ENCODE peak calls at places on chromosome 1, in eight cellular contexts. One of them, this sample, is unnamed.

GRCh38 chr1:6330410-6330827 is 63.1 kb downstream of the ACOT7 start:
- DNase-seq in A673: no peak
- DNase-seq in AG04450: peak
- DNase-seq in fibroblast of pulmonary artery: peak
- DNase-seq in endothelial cell: no peak
- DNase-seq in CD8-positive, alpha-beta T cell: no peak
- DNase-seq in GM12878: no peak
- DNase-seq in GM12864: no peak
- DNase-seq in this sample: no peak

GRCh38 chr1:208203127-208203847 is 40.9 kb downstream of the PLXNA2 start:
- DNase-seq in AG04450: no peak
- DNase-seq in A673: peak
- DNase-seq in GM12878: no peak
- DNase-seq in GM12864: no peak
- DNase-seq in fibroblast of pulmonary artery: peak
- DNase-seq in CD8-positive, alpha-beta T cell: no peak
- DNase-seq in endothelial cell: no peak
- DNase-seq in this sample: no peak

GRCh38 chr1:3235496-3235895 is 166.5 kb downstream of the PRDM16 start:
- DNase-seq in CD8-positive, alpha-beta T cell: no peak
- DNase-seq in GM12864: no peak
- DNase-seq in endothelial cell: no peak
- DNase-seq in GM12878: no peak
- DNase-seq in A673: no peak
- DNase-seq in fibroblast of pulmonary artery: no peak
- DNase-seq in AG04450: no peak
- DNase-seq in this sample: no peak

GRCh38 chr1:235329139-235329808 is 904 bp downstream of the GGPS1 start:
- DNase-seq in CD8-positive, alpha-beta T cell: peak
- DNase-seq in endothelial cell: peak
- DNase-seq in GM12878: peak
- DNase-seq in GM12864: peak
- DNase-seq in fibroblast of pulmonary artery: peak
- DNase-seq in AG04450: no peak
- DNase-seq in A673: no peak
- DNase-seq in this sample: no peak

GRCh38 chr1:157597959-157598667 is at the start of gene FCRL4:
- DNase-seq in A673: no peak
- DNase-seq in fibroblast of pulmonary artery: no peak
- DNase-seq in AG04450: no peak
- DNase-seq in CD8-positive, alpha-beta T cell: no peak
- DNase-seq in GM12864: peak
- DNase-seq in endothelial cell: no peak
- DNase-seq in GM12878: peak
- DNase-seq in this sample: no peak

GRCh38 chr1:93615201-93616150 is 66.2 kb downstream of the BCAR3 start:
- DNase-seq in endothelial cell: no peak
- DNase-seq in GM12864: no peak
- DNase-seq in fibroblast of pulmonary artery: peak
- DNase-seq in CD8-positive, alpha-beta T cell: no peak
- DNase-seq in AG04450: no peak
- DNase-seq in GM12878: peak
- DNase-seq in A673: peak
- DNase-seq in this sample: no peak

GRCh38 chr1:170221031-170221430 is 75.3 kb downstream of the NTMT2 start:
- DNase-seq in CD8-positive, alpha-beta T cell: no peak
- DNase-seq in endothelial cell: no peak
- DNase-seq in AG04450: no peak
- DNase-seq in fibroblast of pulmonary artery: peak
- DNase-seq in A673: no peak
- DNase-seq in GM12864: no peak
- DNase-seq in GM12878: no peak
- DNase-seq in this sample: no peak

GRCh38 chr1:52142220-52143153 is 598 bp downstream of the ZFYVE9 start:
- DNase-seq in GM12864: no peak
- DNase-seq in endothelial cell: peak
- DNase-seq in A673: peak
- DNase-seq in fibroblast of pulmonary artery: peak
- DNase-seq in CD8-positive, alpha-beta T cell: peak
- DNase-seq in GM12878: no peak
- DNase-seq in AG04450: no peak
- DNase-seq in this sample: peak

GRCh38 chr1:162471290-162471853 is 26.2 kb upstream of the UHMK1 start:
- DNase-seq in GM12878: no peak
- DNase-seq in fibroblast of pulmonary artery: no peak
- DNase-seq in GM12864: no peak
- DNase-seq in A673: no peak
- DNase-seq in AG04450: no peak
- DNase-seq in endothelial cell: peak
- DNase-seq in CD8-positive, alpha-beta T cell: no peak
- DNase-seq in this sample: no peak

GRCh38 chr1:201447911-201448871 is 20.8 kb downstream of the PHLDA3 start:
- DNase-seq in endothelial cell: peak
- DNase-seq in fibroblast of pulmonary artery: peak
- DNase-seq in GM12878: no peak
- DNase-seq in A673: peak
- DNase-seq in GM12864: peak
- DNase-seq in CD8-positive, alpha-beta T cell: peak
- DNase-seq in AG04450: peak
- DNase-seq in this sample: no peak

GRCh38 chr1:42312576-42313212 is 22.3 kb downstream of the FOXJ3 start:
- DNase-seq in AG04450: no peak
- DNase-seq in GM12864: no peak
- DNase-seq in fibroblast of pulmonary artery: no peak
- DNase-seq in A673: no peak
- DNase-seq in CD8-positive, alpha-beta T cell: no peak
- DNase-seq in endothelial cell: no peak
- DNase-seq in GM12878: no peak
- DNase-seq in this sample: no peak

GRCh38 chr1:184754479-184755225 is at the start of gene EDEM3:
- DNase-seq in GM12864: peak
- DNase-seq in CD8-positive, alpha-beta T cell: peak
- DNase-seq in GM12878: peak
- DNase-seq in endothelial cell: peak
- DNase-seq in A673: peak
- DNase-seq in AG04450: peak
- DNase-seq in fibroblast of pulmonary artery: peak
- DNase-seq in this sample: peak

GRCh38 chr1:24294228-24294672 is 24.9 kb upstream of the GRHL3 start:
- DNase-seq in AG04450: peak
- DNase-seq in A673: peak
- DNase-seq in fibroblast of pulmonary artery: peak
- DNase-seq in GM12878: no peak
- DNase-seq in endothelial cell: no peak
- DNase-seq in CD8-positive, alpha-beta T cell: no peak
- DNase-seq in GM12864: no peak
- DNase-seq in this sample: no peak

GRCh38 chr1:103256490-103256889 is 148.2 kb upstream of the COL11A1 start:
- DNase-seq in A673: no peak
- DNase-seq in GM12878: no peak
- DNase-seq in AG04450: no peak
- DNase-seq in endothelial cell: no peak
- DNase-seq in CD8-positive, alpha-beta T cell: no peak
- DNase-seq in fibroblast of pulmonary artery: peak
- DNase-seq in GM12864: no peak
- DNase-seq in this sample: no peak

GRCh38 chr1:198408716-198409115 is 131.8 kb downstream of the ATP6V1G3 start:
- DNase-seq in A673: no peak
- DNase-seq in AG04450: no peak
- DNase-seq in GM12878: no peak
- DNase-seq in fibroblast of pulmonary artery: no peak
- DNase-seq in endothelial cell: no peak
- DNase-seq in GM12864: no peak
- DNase-seq in CD8-positive, alpha-beta T cell: no peak
- DNase-seq in this sample: no peak

GRCh38 chr1:53485478-53486394 is 26.5 kb downstream of the DMRTB1 start:
- DNase-seq in A673: peak
- DNase-seq in GM12878: no peak
- DNase-seq in CD8-positive, alpha-beta T cell: peak
- DNase-seq in GM12864: peak
- DNase-seq in endothelial cell: peak
- DNase-seq in fibroblast of pulmonary artery: peak
- DNase-seq in AG04450: peak
- DNase-seq in this sample: peak

GRCh38 chr1:30373471-30374399 is 349.6 kb downstream of the MATN1 start:
- DNase-seq in AG04450: no peak
- DNase-seq in GM12878: no peak
- DNase-seq in CD8-positive, alpha-beta T cell: no peak
- DNase-seq in fibroblast of pulmonary artery: no peak
- DNase-seq in GM12864: no peak
- DNase-seq in A673: no peak
- DNase-seq in endothelial cell: no peak
- DNase-seq in this sample: peak

GRCh38 chr1:163173121-163173520 is 29.6 kb downstream of the RGS5 start:
- DNase-seq in fibroblast of pulmonary artery: no peak
- DNase-seq in AG04450: no peak
- DNase-seq in A673: peak
- DNase-seq in GM12864: no peak
- DNase-seq in endothelial cell: no peak
- DNase-seq in GM12878: no peak
- DNase-seq in CD8-positive, alpha-beta T cell: no peak
- DNase-seq in this sample: no peak

GRCh38 chr1:206435450-206435849 is 34.8 kb upstream of the IKBKE start:
- DNase-seq in fibroblast of pulmonary artery: no peak
- DNase-seq in A673: no peak
- DNase-seq in AG04450: no peak
- DNase-seq in CD8-positive, alpha-beta T cell: no peak
- DNase-seq in GM12864: peak
- DNase-seq in GM12878: no peak
- DNase-seq in endothelial cell: no peak
- DNase-seq in this sample: no peak

GRCh38 chr1:102466487-102466886 is 469.8 kb upstream of the OLFM3 start:
- DNase-seq in GM12864: no peak
- DNase-seq in endothelial cell: no peak
- DNase-seq in fibroblast of pulmonary artery: no peak
- DNase-seq in GM12878: no peak
- DNase-seq in CD8-positive, alpha-beta T cell: no peak
- DNase-seq in AG04450: no peak
- DNase-seq in A673: no peak
- DNase-seq in this sample: no peak

GRCh38 chr1:93346472-93346991 is 825 bp downstream of the DR1 start:
- DNase-seq in AG04450: no peak
- DNase-seq in GM12878: no peak
- DNase-seq in fibroblast of pulmonary artery: no peak
- DNase-seq in CD8-positive, alpha-beta T cell: peak
- DNase-seq in endothelial cell: peak
- DNase-seq in A673: peak
- DNase-seq in GM12864: no peak
- DNase-seq in this sample: no peak

GRCh38 chr1:6014130-6014999 is 22.1 kb upstream of the NPHP4 start:
- DNase-seq in GM12864: no peak
- DNase-seq in endothelial cell: no peak
- DNase-seq in A673: no peak
- DNase-seq in CD8-positive, alpha-beta T cell: no peak
- DNase-seq in GM12878: no peak
- DNase-seq in fibroblast of pulmonary artery: no peak
- DNase-seq in AG04450: no peak
- DNase-seq in this sample: no peak

DNA sequence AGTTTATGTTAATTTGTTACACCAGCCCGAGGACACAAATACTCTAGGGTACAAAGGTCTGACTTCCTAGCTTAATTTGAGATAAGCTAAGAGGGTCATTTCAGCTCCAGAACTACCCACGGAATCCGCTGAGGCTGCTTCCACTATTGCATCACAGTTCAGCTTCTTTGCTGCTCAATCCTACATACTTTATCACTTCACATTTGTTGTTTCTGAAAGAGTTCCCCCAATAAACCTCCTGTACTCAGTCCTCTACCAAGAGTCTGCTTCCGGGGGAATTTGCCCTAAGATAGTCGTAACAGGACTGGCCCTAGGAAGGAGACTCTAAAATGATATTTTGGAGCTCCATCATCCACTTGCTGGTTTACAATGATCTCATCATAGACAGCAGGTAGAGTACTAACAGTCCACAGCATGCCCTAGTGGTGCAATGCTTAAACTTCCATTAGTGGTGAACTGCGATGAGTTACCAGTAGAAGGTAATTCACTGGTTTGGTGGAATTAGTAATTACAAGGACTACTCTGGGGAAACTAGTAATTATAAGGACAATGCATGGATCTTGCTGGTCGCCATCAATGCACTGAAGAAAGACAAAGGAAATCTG is 229.3 kb downstream of the USH2A start:
- DNase-seq in A673: peak
- DNase-seq in GM12864: no peak
- DNase-seq in fibroblast of pulmonary artery: no peak
- DNase-seq in AG04450: no peak
- DNase-seq in CD8-positive, alpha-beta T cell: no peak
- DNase-seq in endothelial cell: no peak
- DNase-seq in GM12878: no peak
- DNase-seq in this sample: no peak
- TF ChIP-seq CTCF in A673: peak
- TF ChIP-seq CTCF in GM12864: peak
- TF ChIP-seq CTCF in fibroblast of pulmonary artery: no peak
- TF ChIP-seq CTCF in AG04450: peak
- TF ChIP-seq CTCF in CD8-positive, alpha-beta T cell: no peak
- TF ChIP-seq CTCF in endothelial cell: no peak
- TF ChIP-seq CTCF in GM12878: no peak
- TF ChIP-seq CTCF in this sample: peak

GRCh38 chr1:59484090-59484489 is 187.2 kb downstream of the FGGY start:
- DNase-seq in A673: peak
- DNase-seq in AG04450: peak
- DNase-seq in GM12864: no peak
- DNase-seq in endothelial cell: no peak
- DNase-seq in CD8-positive, alpha-beta T cell: no peak
- DNase-seq in fibroblast of pulmonary artery: peak
- DNase-seq in GM12878: no peak
- DNase-seq in this sample: no peak
- TF ChIP-seq CTCF in A673: no peak
- TF ChIP-seq CTCF in AG04450: no peak
- TF ChIP-seq CTCF in GM12864: no peak
- TF ChIP-seq CTCF in endothelial cell: no peak
- TF ChIP-seq CTCF in CD8-positive, alpha-beta T cell: no peak
- TF ChIP-seq CTCF in fibroblast of pulmonary artery: no peak
- TF ChIP-seq CTCF in GM12878: no peak
- TF ChIP-seq CTCF in this sample: no peak

GRCh38 chr1:225451840-225452515 is 24.1 kb upstream of the LBR start:
- DNase-seq in GM12878: no peak
- DNase-seq in endothelial cell: no peak
- DNase-seq in fibroblast of pulmonary artery: no peak
- DNase-seq in CD8-positive, alpha-beta T cell: no peak
- DNase-seq in GM12864: no peak
- DNase-seq in A673: no peak
- DNase-seq in AG04450: no peak
- DNase-seq in this sample: no peak
- TF ChIP-seq CTCF in GM12878: no peak
- TF ChIP-seq CTCF in endothelial cell: no peak
- TF ChIP-seq CTCF in fibroblast of pulmonary artery: no peak
- TF ChIP-seq CTCF in CD8-positive, alpha-beta T cell: no peak
- TF ChIP-seq CTCF in GM12864: no peak
- TF ChIP-seq CTCF in A673: no peak
- TF ChIP-seq CTCF in AG04450: no peak
- TF ChIP-seq CTCF in this sample: no peak

DNA sequence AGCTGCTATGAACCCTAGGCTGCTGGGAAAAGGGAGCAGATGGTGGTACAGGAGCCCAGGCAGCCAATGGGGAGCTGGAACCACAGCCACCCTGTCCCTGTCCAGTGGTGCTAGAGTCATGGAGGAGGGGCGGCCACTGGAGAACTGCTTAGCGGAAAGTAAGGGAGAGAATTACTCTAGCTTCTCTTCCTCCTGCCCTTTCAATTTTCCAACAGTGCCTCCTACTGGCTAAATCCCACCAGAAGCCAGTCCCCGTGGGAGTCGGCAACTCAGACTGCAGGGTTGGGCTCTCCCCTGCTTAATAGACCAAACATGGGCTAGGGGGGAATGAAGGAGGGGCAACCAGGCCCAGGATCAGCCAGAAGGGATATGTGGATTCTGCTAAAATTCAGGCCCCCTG is 154.5 kb downstream of the ACTL8 start:
- DNase-seq in fibroblast of pulmonary artery: peak
- DNase-seq in CD8-positive, alpha-beta T cell: no peak
- DNase-seq in endothelial cell: peak
- DNase-seq in A673: no peak
- DNase-seq in GM12864: no peak
- DNase-seq in GM12878: no peak
- DNase-seq in AG04450: no peak
- DNase-seq in this sample: no peak
- TF ChIP-seq CTCF in fibroblast of pulmonary artery: peak
- TF ChIP-seq CTCF in CD8-positive, alpha-beta T cell: no peak
- TF ChIP-seq CTCF in endothelial cell: peak
- TF ChIP-seq CTCF in A673: peak
- TF ChIP-seq CTCF in GM12864: peak
- TF ChIP-seq CTCF in GM12878: no peak
- TF ChIP-seq CTCF in AG04450: peak
- TF ChIP-seq CTCF in this sample: peak

This sample was measured in osteocyte.